ENCODE peak calls at places on chromosomes 6 and 20, in four cellular contexts. U is IMR-90, S is H9, Q is mesendoderm. A is an unnamed sample.

GRCh38 chr20:48794360-48794759 is 33.4 kb downstream of the PREX1 start:
- DNase-seq in U (no peak), Q (peak; percentile 49), S (peak; percentile 54), A (peak; percentile 46)

GRCh38 chr6:129683606-129684322 is 26.2 kb downstream of the ARHGAP18 start:
- DNase-seq in S (no peak), U (peak; percentile 100), Q (peak; percentile 81), A (no peak)

GRCh38 chr20:10217517-10218410 is 866 bp upstream of the SNAP25 start:
- DNase-seq in Q (peak; percentile 88), U (peak; percentile 96), S (peak; percentile 81), A (peak; percentile 75)

GRCh38 chr6:14756370-14756769 is 489.5 kb upstream of the JARID2 start:
- DNase-seq in Q (no peak), S (no peak), U (no peak), A (no peak)

GRCh38 chr6:43013020-43013842 is 515 bp downstream of the MEA1 start:
- DNase-seq in Q (peak; percentile 30), U (peak; percentile 21), S (no peak), A (no peak)

GRCh38 chr6:65117854-65118409 is 589.1 kb downstream of the EYS start:
- DNase-seq in U (no peak), Q (no peak), S (no peak), A (no peak)

GRCh38 chr20:46758929-46759669 is 49.6 kb downstream of the SLC2A10 start:
- DNase-seq in Q (no peak), S (no peak), U (no peak), A (no peak)

GRCh38 chr6:111423960-111424846 is 58.8 kb downstream of the REV3L start:
- DNase-seq in S (no peak), U (peak; percentile 10), Q (no peak), A (no peak)

GRCh38 chr20:63129991-63130653 is 85.8 kb downstream of the YTHDF1 start:
- DNase-seq in Q (peak; percentile 7), U (no peak), S (peak; percentile 31), A (no peak)

GRCh38 chr6:135012764-135013163 is 41.9 kb downstream of the HBS1L start:
- DNase-seq in S (no peak), Q (peak; percentile 6), U (peak; percentile 84), A (no peak)

GRCh38 chr6:26389349-26389799 is 6.5 kb downstream of the BTN2A2 start:
- DNase-seq in Q (peak; percentile 75), S (no peak), U (no peak), A (no peak)

GRCh38 chr20:37236462-37236861 is 25.2 kb downstream of the GHRH start:
- DNase-seq in U (no peak), S (no peak), Q (no peak), A (no peak)

GRCh38 chr6:157330831-157331230 is 7.5 kb upstream of the TMEM242 start:
- DNase-seq in S (no peak), U (no peak), Q (no peak), A (no peak)

GRCh38 chr6:53837875-53838806 is 43.3 kb downstream of the LRRC1 start:
- DNase-seq in U (peak; percentile 22), Q (no peak), S (no peak), A (peak; percentile 58)

GRCh38 chr6:144675231-144675861 is 390.2 kb downstream of the UTRN start:
- DNase-seq in Q (no peak), S (no peak), U (peak; percentile 52), A (no peak)

GRCh38 chr6:3176562-3177355 is 19.4 kb upstream of the TUBB2A start:
- DNase-seq in U (peak; percentile 98), S (no peak), Q (peak; percentile 87), A (no peak)

GRCh38 chr6:159483259-159483658 is 209.8 kb downstream of the SOD2 start:
- DNase-seq in U (no peak), Q (no peak), S (no peak), A (no peak)

GRCh38 chr6:76418657-76419217 is 346.3 kb upstream of the IMPG1 start:
- DNase-seq in Q (no peak), U (no peak), S (no peak), A (no peak)

GRCh38 chr6:71250050-71250689 is 38.4 kb upstream of the OGFRL1 start:
- DNase-seq in U (peak; percentile 87), Q (peak; percentile 61), S (no peak), A (no peak)

GRCh38 chr6:11198663-11199603 is 33.5 kb downstream of the NEDD9 start:
- DNase-seq in Q (no peak), S (no peak), U (no peak), A (no peak)

GRCh38 chr6:41286544-41287346 is at the start of gene TREM1:
- DNase-seq in Q (peak; percentile 63), S (no peak), U (peak; percentile 51), A (no peak)

GRCh38 chr6:43849844-43850243 is 79.8 kb downstream of the VEGFA start:
- DNase-seq in U (no peak), S (no peak), Q (no peak), A (no peak)

GRCh38 chr6:107490568-107491058 is 696 bp downstream of the SOBP start:
- DNase-seq in Q (no peak), U (no peak), S (no peak), A (no peak)

GRCh38 chr20:19552144-19552895 is 205.7 kb upstream of the RIN2 start:
- DNase-seq in U (peak; percentile 3), Q (peak; percentile 88), S (peak; percentile 85), A (peak; percentile 50)

GRCh38 chr20:47137231-47137865 is 219.2 kb downstream of the ZMYND8 start:
- DNase-seq in Q (no peak), S (no peak), U (peak; percentile 40), A (no peak)

GRCh38 chr6:75568965-75569364 is 32.7 kb upstream of the SENP6 start:
- DNase-seq in U (no peak), S (no peak), Q (no peak), A (no peak)

GRCh38 chr6:159788757-159789376 is 535 bp downstream of the TCP1 start:
- DNase-seq in S (peak; percentile 39), Q (peak; percentile 50), U (peak; percentile 42), A (no peak)

GRCh38 chr6:136969930-136970329 is 47.8 kb downstream of the SLC35D3 start:
- DNase-seq in Q (no peak), U (no peak), S (no peak), A (no peak)

GRCh38 chr6:16244869-16245451 is 6.6 kb downstream of the GMPR start:
- DNase-seq in U (peak; percentile 51), S (no peak), Q (peak; percentile 68), A (no peak)

GRCh38 chr6:156906451-156906850 is 129.3 kb downstream of the ARID1B start:
- DNase-seq in S (no peak), U (no peak), Q (no peak), A (no peak)

GRCh38 chr6:158753826-158754225 is 65.3 kb downstream of the EZR start:
- DNase-seq in U (no peak), Q (no peak), S (no peak), A (no peak)

GRCh38 chr20:62143976-62144825 is 632 bp downstream of the SS18L1 start:
- DNase-seq in U (peak; percentile 60), S (peak; percentile 46), Q (peak; percentile 53), A (no peak)

GRCh38 chr6:169918239-169918953 is 167.0 kb downstream of the ERMARD start:
- DNase-seq in Q (no peak), U (no peak), S (no peak), A (no peak)
- H3K23ac ChIP-seq in Q (no peak overlapping the region), U (no peak overlapping the region), S (no peak overlapping the region), A (peak overlapping the region; percentile 52)

DNA sequence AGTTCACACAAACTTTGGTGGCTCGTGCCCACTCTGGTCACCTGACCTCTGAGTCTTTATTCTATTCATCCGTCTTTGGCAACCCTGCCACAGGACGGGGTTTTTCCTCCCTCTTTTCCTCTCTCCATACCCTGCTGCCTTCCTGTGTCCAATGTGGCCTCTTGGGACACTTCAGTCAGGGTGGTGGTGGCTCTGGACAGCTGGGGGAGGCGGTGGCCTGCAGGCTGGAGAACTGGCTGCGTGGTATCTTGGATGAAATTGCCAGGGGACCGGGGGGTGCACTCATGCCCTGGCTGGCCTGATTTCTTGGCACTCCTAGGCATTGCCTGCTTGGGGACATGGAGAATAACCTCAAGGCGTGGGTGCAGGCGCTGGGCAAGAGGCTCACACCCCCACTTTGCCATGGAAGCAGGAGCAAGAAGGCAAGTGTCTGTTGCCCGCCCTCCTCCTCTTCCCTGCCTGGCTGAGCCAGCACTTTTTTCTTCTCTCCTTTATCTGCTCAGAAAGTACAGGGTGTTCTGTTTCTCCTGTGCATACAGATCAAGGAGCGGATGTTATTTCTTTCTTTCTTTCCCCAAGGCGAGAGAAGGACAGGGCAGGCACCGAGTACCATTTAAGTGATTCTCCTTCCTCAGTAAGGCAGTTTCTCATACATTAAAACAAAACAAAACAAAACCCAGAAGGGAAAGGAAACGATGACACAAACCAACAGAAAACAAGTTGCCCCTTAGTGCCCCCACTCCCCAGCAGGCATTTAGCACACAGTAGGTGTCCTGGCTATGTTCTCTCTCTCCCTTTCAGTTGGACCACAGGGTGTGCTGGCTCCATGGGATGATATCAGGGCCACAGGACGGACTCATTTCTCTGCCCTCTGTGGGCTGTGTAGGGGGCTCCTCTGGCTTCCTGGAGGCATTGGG is 155.5 kb upstream of the RNF24 start:
- DNase-seq in S (no peak), U (no peak), Q (no peak), A (no peak)
- H3K23ac ChIP-seq in S (no peak overlapping the region), U (peak overlapping the region; percentile 0), Q (no peak overlapping the region), A (no peak overlapping the region)

DNA sequence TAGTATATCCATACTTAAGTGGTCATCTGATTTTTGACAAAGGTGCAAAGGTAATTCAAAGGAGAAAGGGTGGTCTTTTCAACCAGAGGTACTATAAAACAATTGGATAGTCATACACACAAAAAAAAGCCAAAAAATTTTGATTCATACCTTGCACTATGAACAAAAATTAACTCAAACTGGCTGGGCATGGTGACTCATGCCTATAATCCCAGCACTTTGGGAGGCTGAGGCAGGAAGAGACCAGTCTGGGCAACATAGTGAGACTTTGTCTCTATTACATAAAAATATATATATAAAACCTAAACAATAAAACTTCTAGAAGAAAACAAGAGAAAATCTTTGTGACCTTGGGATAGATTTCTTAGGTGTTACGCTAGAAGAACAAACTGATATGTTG is 43.8 kb upstream of the ADIG start:
- DNase-seq in U (no peak), Q (no peak), S (no peak), A (no peak)
- H3K23ac ChIP-seq in U (no peak overlapping the region), Q (no peak overlapping the region), S (no peak overlapping the region), A (no peak overlapping the region)

GRCh38 chr20:51089272-51089671 is 66.4 kb upstream of the KCNG1 start:
- DNase-seq in Q (peak; percentile 47), U (no peak), S (no peak), A (no peak)
- H3K23ac ChIP-seq in Q (no peak overlapping the region), U (no peak overlapping the region), S (no peak overlapping the region), A (no peak overlapping the region)

DNA sequence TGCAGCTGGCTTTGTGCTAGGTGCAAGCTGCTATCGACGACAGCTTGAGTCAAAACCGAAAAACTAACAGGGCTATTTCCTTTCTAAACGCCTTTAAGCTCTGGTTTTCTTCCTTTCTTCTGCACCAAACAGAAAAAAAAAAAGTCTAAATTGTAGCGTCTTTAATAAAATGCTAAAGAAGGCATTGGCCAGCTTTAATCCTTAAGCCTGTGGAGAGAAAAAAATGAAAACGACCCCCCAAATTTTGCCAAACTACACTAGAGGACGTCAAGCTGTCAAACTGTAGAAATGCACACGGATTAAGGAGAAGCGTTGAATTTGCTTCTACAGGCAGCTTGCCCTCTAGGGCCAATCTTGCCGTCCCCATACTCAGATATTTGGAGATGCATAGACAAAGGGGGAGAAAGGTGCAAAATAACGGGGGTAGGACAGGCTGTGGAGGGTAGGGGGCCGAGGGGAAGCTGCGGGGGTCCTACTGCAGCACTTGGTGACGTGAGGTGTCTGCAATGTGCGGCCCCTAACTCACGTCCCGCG is 1.5 kb upstream of the NRN1 start:
- DNase-seq in Q (no peak), U (no peak), S (no peak), A (no peak)
- H3K23ac ChIP-seq in Q (no peak overlapping the region), U (no peak overlapping the region), S (no peak overlapping the region), A (no peak overlapping the region)

GRCh38 chr20:325889-326644 is 715 bp downstream of the SOX12 start:
- DNase-seq in S (peak; percentile 69), U (peak; percentile 67), Q (peak; percentile 84), A (peak; percentile 72)
- H3K23ac ChIP-seq in S (no peak overlapping the region), U (peak overlapping the region; percentile 88), Q (peak overlapping the region; percentile 92), A (peak overlapping the region; percentile 98)